ENCODE peak calls at places on chromosome 7, in seven cellular contexts. W is AG10803; L is GM10248; B is Peyer's patch; V is M059J; S is stimulated activated naive CD4-positive, alpha-beta T cell; N is PC-9. I is an unnamed sample.

GRCh38 chr7:513521-514166 is 6.0 kb downstream of the PDGFA start:
- DNase-seq in S (no peak), N (no peak), B (no peak), W (peak), L (no peak), V (peak), I (peak)

GRCh38 chr7:151658778-151659177 is 139.1 kb upstream of the RHEB start:
- DNase-seq in S (no peak), V (no peak), L (no peak), W (peak), B (no peak), N (no peak), I (no peak)

GRCh38 chr7:74290999-74291441 is 1.8 kb downstream of the CLIP2 start:
- DNase-seq in S (no peak), W (no peak), V (no peak), B (no peak), N (no peak), L (no peak), I (no peak)

GRCh38 chr7:1240917-1241509 is 8.3 kb downstream of the UNCX start:
- DNase-seq in S (no peak), N (no peak), L (no peak), B (no peak), W (no peak), V (no peak), I (no peak)

GRCh38 chr7:33806284-33807157 is 98.8 kb upstream of the BMPER start:
- DNase-seq in V (no peak), L (no peak), W (no peak), S (no peak), N (no peak), B (no peak), I (peak)

GRCh38 chr7:84948632-84949031 is 238.2 kb downstream of the SEMA3D start:
- DNase-seq in N (no peak), B (no peak), L (no peak), S (no peak), W (peak), V (no peak), I (peak)

GRCh38 chr7:39554583-39555140 is 11.5 kb upstream of the YAE1 start:
- DNase-seq in L (no peak), B (no peak), N (no peak), W (peak), S (no peak), V (no peak), I (no peak)

GRCh38 chr7:72326365-72326764 is 85.8 kb downstream of the CALN1 start:
- DNase-seq in N (peak), W (no peak), L (no peak), V (peak), B (no peak), S (no peak), I (no peak)

GRCh38 chr7:1397491-1398327 is 61.6 kb downstream of the MICALL2 start:
- DNase-seq in V (peak), L (no peak), W (peak), N (no peak), S (no peak), B (no peak), I (peak)